ENCODE peak calls at places on chromosomes 1 and 21, in four cellular contexts. D is K562, T is GM12878, G is H1. Z is an unnamed sample.

GRCh38 chr1:8603220-8603616 is 214.2 kb downstream of the RERE start:
- DNase-seq in G (no peak), T (no peak), D (no peak), Z (peak)

GRCh38 chr1:164786980-164787833 is 228.2 kb downstream of the PBX1 start:
- DNase-seq in T (no peak), D (peak), G (peak), Z (peak)

GRCh38 chr21:35236090-35236489 is 187.0 kb upstream of the RUNX1 start:
- DNase-seq in D (no peak), T (peak), G (no peak), Z (no peak)

GRCh38 chr1:117113199-117113598 is 8.3 kb downstream of the TRIM45 start:
- DNase-seq in T (no peak), D (no peak), G (no peak), Z (no peak)

GRCh38 chr1:171090604-171091003 is at the start of gene FMO3:
- DNase-seq in T (no peak), G (no peak), D (no peak), Z (no peak)

GRCh38 chr1:22176258-22176657 is 33.4 kb upstream of the WNT4 start:
- DNase-seq in D (no peak), T (no peak), G (no peak), Z (no peak)

GRCh38 chr1:205729945-205730610 is 19.9 kb downstream of the NUCKS1 start:
- DNase-seq in G (no peak), D (no peak), T (no peak), Z (peak)

GRCh38 chr21:33685613-33686197 is 43.4 kb downstream of the ITSN1 start:
- DNase-seq in T (no peak), G (no peak), D (no peak), Z (peak)

GRCh38 chr1:20867062-20867461 is 80.0 kb upstream of the HP1BP3 start:
- DNase-seq in D (no peak), G (no peak), T (no peak), Z (peak)

GRCh38 chr1:119962296-119962968 is 66.1 kb upstream of the ADAM30 start:
- DNase-seq in D (no peak), T (no peak), G (no peak), Z (no peak)

GRCh38 chr1:1026599-1027413 is 6.9 kb downstream of the AGRN start:
- DNase-seq in G (no peak), D (no peak), T (no peak), Z (no peak)

GRCh38 chr1:207020016-207020708 is 12.4 kb downstream of the C1orf116 start:
- DNase-seq in G (no peak), D (peak), T (no peak), Z (no peak)

GRCh38 chr1:145963218-145964019 is 956 bp downstream of the ANKRD34A start:
- DNase-seq in T (no peak), G (no peak), D (no peak), Z (peak)

GRCh38 chr1:234848972-234849641 is 239.1 kb upstream of the IRF2BP2 start:
- DNase-seq in T (no peak), G (no peak), D (no peak), Z (peak)

GRCh38 chr1:246246430-246246829 is 260.6 kb downstream of the SMYD3 start:
- DNase-seq in G (no peak), T (no peak), D (no peak), Z (no peak)

GRCh38 chr1:92577251-92577895 is 90.6 kb upstream of the GFI1 start:
- DNase-seq in G (no peak), T (no peak), D (no peak), Z (peak)

GRCh38 chr1:232891116-232891515 is 59.3 kb upstream of the NTPCR start:
- DNase-seq in T (no peak), D (no peak), G (no peak), Z (peak)

GRCh38 chr1:15919316-15919715 is 56.6 kb downstream of the ZBTB17 start:
- DNase-seq in T (peak), G (no peak), D (no peak), Z (peak)

GRCh38 chr1:93608188-93609109 is 73.2 kb downstream of the BCAR3 start:
- DNase-seq in G (no peak), T (no peak), D (no peak), Z (peak)

GRCh38 chr1:7784492-7785071 is 491 bp downstream of the PER3 start:
- DNase-seq in D (no peak), T (no peak), G (peak), Z (no peak)

GRCh38 chr1:12722626-12723025 is 6.7 kb downstream of the AADACL3 start:
- DNase-seq in G (no peak), D (no peak), T (no peak), Z (no peak)
- TF ChIP-seq CHD1 in G (no peak), D (no peak), T (no peak), Z (no peak)

DNA sequence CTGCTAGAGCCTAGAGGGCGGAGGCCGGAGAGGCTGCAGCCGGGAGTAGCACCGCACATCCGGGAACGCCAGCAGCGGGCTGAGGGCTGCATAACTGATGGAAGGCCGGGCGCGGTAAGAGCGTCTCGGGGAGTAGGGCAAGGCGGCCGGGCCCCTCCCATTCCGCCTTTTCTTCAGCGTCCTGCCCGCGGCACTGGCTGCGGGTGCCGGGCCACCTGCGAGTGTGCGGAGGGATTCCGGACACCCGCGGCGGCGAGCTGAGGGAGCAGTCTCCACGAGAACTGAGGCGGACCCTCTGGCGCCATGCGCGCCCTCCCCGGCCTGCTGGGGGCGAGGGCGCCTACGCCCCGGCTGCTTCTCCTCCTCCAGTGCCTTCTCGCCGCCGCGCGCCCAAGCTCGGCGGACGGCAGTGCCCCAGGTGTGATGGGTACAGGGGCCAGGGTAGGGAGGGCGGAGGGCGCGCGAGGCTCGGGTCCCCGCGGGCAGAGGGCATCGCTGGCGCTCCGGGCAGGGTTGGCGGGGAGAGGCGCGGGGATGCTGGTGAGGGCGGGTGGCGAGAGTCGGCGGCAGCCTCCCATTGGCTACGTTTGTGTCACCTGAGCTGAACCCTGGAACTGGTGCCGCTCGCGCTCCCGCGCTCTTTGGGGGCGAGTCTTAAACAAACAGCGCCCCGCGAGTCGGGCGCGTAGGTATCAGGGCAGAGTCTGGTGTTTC is 334.4 kb downstream of the SRGAP2C start:
- DNase-seq in G (peak), D (peak), T (no peak), Z (no peak)
- TF ChIP-seq CHD1 in G (no peak), D (no peak), T (no peak), Z (no peak)

GRCh38 chr1:85295006-85295431 is 18.6 kb upstream of the BCL10 start:
- DNase-seq in G (no peak), T (no peak), D (no peak), Z (peak)
- TF ChIP-seq CHD1 in G (no peak), T (no peak), D (no peak), Z (no peak)

GRCh38 chr1:29966526-29967045 is 730.3 kb downstream of the PTPRU start:
- DNase-seq in G (peak), T (no peak), D (no peak), Z (no peak)
- TF ChIP-seq CHD1 in G (no peak), T (no peak), D (no peak), Z (no peak)

GRCh38 chr21:45499970-45500575 is 42.2 kb downstream of the SLC19A1 start:
- DNase-seq in D (peak), T (no peak), G (no peak), Z (no peak)
- TF ChIP-seq CHD1 in D (no peak), T (no peak), G (no peak), Z (no peak)

DNA sequence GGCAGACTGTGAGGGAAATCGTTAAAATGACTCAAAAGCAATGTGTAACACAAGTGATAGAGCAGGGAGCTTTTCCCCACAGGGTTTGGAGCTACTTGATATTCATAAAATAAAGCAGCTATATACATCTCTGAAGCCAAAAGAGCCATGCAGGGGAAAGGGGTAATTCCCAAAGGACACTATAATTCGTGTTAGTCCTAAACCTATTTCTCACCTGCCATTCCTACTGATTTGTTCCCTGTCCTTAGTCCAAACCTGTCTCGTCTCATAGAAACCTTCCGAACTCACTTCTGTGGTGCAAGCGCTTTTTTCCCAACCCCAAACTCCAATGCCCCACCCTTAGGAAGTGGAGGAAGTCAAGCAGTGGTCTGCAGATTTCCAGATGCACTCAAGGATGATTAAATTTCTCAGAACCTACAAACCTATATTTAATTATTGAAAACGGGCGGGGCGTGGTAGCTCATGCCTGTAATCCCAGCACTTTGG is 946 bp upstream of the HNRNPR start:
- DNase-seq in T (no peak), G (no peak), D (no peak), Z (no peak)
- TF ChIP-seq CHD1 in T (no peak), G (no peak), D (peak), Z (no peak)

GRCh38 chr1:157969693-157970485 is 23.6 kb upstream of the KIRREL1 start:
- DNase-seq in G (peak), T (no peak), D (peak), Z (peak)
- TF ChIP-seq CHD1 in G (no peak), T (no peak), D (no peak), Z (no peak)

DNA sequence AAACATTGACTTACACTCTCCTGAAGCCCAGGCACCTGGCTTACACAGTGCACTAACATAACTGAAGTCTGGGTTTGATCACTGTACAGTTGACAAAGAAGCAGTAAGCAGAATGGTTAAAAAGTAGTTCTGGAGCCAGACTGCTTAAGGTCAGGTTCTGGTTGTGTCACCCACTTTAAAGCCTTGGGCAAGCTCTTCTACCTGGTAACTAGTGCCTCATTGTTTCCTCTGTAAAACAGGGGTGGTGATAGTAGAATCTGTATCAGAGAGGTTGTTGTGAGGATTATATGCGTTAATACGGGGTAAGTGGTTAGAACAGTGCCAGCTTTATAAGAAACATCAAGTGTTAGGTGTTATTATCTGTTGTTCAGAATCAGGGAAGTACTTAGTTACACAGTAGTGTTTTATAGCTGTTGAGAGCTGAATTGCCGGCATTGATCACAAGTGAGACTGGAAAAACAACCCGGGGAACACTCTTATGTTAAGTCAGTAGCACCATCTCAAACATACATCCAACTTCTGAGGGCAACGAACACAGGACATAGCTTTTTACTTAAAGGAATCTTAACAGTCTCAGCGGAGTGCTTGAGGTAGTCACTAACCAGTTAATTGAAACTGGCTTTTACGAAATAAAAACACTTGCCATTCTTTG is 3.7 kb downstream of the BACH1 start:
- DNase-seq in G (no peak), T (no peak), D (no peak), Z (peak)
- TF ChIP-seq CHD1 in G (no peak), T (no peak), D (no peak), Z (no peak)

GRCh38 chr1:63155437-63155836 is 166.9 kb upstream of the FOXD3 start:
- DNase-seq in D (no peak), G (no peak), T (no peak), Z (no peak)
- TF ChIP-seq CHD1 in D (no peak), G (no peak), T (no peak), Z (no peak)